ENCODE peak calls at places on chromosomes 7 and 10, in seven cellular contexts. D is IMR-90, J is neuronal stem cell, M is H1, R is mesenchymal stem cell, Y is mesendoderm, B is H9. Z is an unnamed sample.

GRCh38 chr10:86650151-86650550 is 4.2 kb upstream of the OPN4 start:
- DNase-seq in D (no peak), J (no peak), B (no peak), R (no peak), Y (no peak), M (no peak), Z (no peak)

GRCh38 chr10:78194539-78195402 is 161.1 kb downstream of the RPS24 start:
- DNase-seq in M (no peak), R (no peak), J (no peak), Y (peak; percentile 70), B (no peak), D (peak; percentile 57), Z (no peak)

GRCh38 chr10:102628451-102628911 is 15.8 kb upstream of the TRIM8 start:
- DNase-seq in R (peak; percentile 66), D (no peak), Y (peak; percentile 62), J (no peak), B (no peak), M (no peak), Z (peak; percentile 51)

GRCh38 chr10:49593564-49593875 is 16.6 kb upstream of the SLC18A3 start:
- DNase-seq in M (no peak), Y (no peak), J (no peak), R (no peak), D (no peak), B (peak; percentile 23), Z (no peak)

GRCh38 chr7:99679032-99679399 is 780 bp downstream of the CYP3A5 start:
- DNase-seq in R (peak; percentile 16), B (peak; percentile 32), M (no peak), Y (peak; percentile 52), J (no peak), D (peak; percentile 22), Z (no peak)

GRCh38 chr7:106944035-106944665 is 79.1 kb downstream of the PIK3CG start:
- DNase-seq in Y (peak; percentile 39), R (no peak), B (peak; percentile 35), J (no peak), M (no peak), D (no peak), Z (no peak)

GRCh38 chr10:43226851-43227845 is 39.7 kb downstream of the RASGEF1A start:
- DNase-seq in B (peak; percentile 24), Y (no peak), M (no peak), J (no peak), D (no peak), R (no peak), Z (no peak)

GRCh38 chr10:132397671-132398565 is 918 bp downstream of the PWWP2B start:
- DNase-seq in M (no peak), D (peak; percentile 47), B (no peak), Y (no peak), R (peak; percentile 69), J (no peak), Z (peak; percentile 76)

GRCh38 chr7:80387634-80388033 is 124.2 kb downstream of the GNAT3 start:
- DNase-seq in D (no peak), M (no peak), Y (peak; percentile 49), J (no peak), B (no peak), R (peak; percentile 30), Z (peak; percentile 31)

GRCh38 chr10:95998274-95998673 is 45.1 kb upstream of the CCNJ start:
- DNase-seq in Y (no peak), D (no peak), B (no peak), M (no peak), R (no peak), J (no peak), Z (no peak)

GRCh38 chr10:24556746-24557742 is 166.6 kb downstream of the ARHGAP21 start:
- DNase-seq in D (peak; percentile 79), M (no peak), R (peak; percentile 64), B (peak; percentile 45), Y (peak; percentile 74), J (peak; percentile 36), Z (peak; percentile 84)

GRCh38 chr7:70620333-70621055 is 511.4 kb upstream of the GALNT17 start:
- DNase-seq in M (no peak), R (no peak), D (no peak), B (no peak), Y (no peak), J (no peak), Z (no peak)

GRCh38 chr10:116861796-116862195 is 12.5 kb downstream of the ENO4 start:
- DNase-seq in M (no peak), B (no peak), D (no peak), R (no peak), J (no peak), Y (peak; percentile 90), Z (peak; percentile 59)

GRCh38 chr7:121076350-121077164 is 88.0 kb downstream of the CPED1 start:
- DNase-seq in D (peak; percentile 93), M (no peak), R (peak; percentile 79), B (no peak), Y (no peak), J (no peak), Z (no peak)

GRCh38 chr10:99329238-99329890 is at the start of gene CNNM1:
- DNase-seq in B (peak; percentile 72), D (no peak), M (no peak), Y (peak; percentile 50), R (peak; percentile 38), J (peak; percentile 20), Z (no peak)

GRCh38 chr10:72242675-72243074 is 26.6 kb upstream of the ASCC1 start:
- DNase-seq in D (no peak), R (peak; percentile 85), J (no peak), Y (peak; percentile 69), B (peak; percentile 57), M (no peak), Z (no peak)

GRCh38 chr10:76618641-76619040 is 1019.0 kb downstream of the KCNMA1 start:
- DNase-seq in R (no peak), D (no peak), J (no peak), M (no peak), Y (no peak), B (no peak), Z (no peak)

GRCh38 chr10:132834311-132834761 is 48.4 kb upstream of the NKX6-2 start:
- DNase-seq in M (no peak), Y (no peak), B (peak; percentile 17), J (no peak), D (no peak), R (no peak), Z (no peak)

DNA sequence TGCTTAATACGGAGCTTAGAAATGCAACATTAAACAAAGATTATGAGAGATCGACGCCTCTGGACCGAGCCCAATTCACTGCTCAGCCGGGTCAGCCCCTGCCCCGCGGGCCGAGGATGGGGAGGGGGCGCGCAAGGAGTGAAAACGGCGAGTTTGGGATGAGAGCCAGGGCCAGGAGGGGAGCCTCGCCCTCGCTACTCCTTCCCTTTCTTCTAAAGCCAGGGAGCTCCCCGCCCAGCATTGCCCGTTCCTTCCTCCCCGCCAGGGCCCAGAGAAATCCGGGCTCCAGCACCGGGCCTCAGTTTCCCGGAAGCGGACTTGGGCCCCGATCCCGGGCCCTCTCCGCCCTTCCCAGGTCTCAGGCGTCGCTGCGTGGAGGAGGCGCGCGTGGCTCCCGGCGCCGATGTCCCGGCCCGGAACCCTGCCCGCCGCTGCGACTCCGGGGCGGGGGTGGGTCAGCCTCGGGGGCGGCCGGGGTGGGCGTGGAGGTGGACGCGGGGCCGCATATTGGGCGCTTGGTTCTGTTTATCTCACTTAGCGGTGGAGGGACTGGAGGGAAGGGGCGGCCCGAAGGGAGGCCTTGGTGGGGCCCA is 8.3 kb downstream of the UNCX start:
- DNase-seq in J (no peak), M (no peak), Y (peak; percentile 58), D (no peak), B (no peak), R (no peak), Z (no peak)
- H3K27ac ChIP-seq in J (no peak overlapping the region), M (no peak overlapping the region), Y (no peak overlapping the region), D (no peak overlapping the region), B (no peak overlapping the region), R (no peak overlapping the region), Z (no peak overlapping the region)

GRCh38 chr7:7330997-7331396 is 148.7 kb downstream of the C1GALT1 start:
- DNase-seq in R (no peak), M (no peak), J (no peak), D (no peak), Y (peak; percentile 25), B (no peak), Z (no peak)
- H2AK5ac ChIP-seq in R (no peak overlapping the region), M (peak overlapping the region; percentile 14), J (no peak overlapping the region), D (no peak overlapping the region), Y (no peak overlapping the region), B (no peak overlapping the region), Z (no peak overlapping the region)

DNA sequence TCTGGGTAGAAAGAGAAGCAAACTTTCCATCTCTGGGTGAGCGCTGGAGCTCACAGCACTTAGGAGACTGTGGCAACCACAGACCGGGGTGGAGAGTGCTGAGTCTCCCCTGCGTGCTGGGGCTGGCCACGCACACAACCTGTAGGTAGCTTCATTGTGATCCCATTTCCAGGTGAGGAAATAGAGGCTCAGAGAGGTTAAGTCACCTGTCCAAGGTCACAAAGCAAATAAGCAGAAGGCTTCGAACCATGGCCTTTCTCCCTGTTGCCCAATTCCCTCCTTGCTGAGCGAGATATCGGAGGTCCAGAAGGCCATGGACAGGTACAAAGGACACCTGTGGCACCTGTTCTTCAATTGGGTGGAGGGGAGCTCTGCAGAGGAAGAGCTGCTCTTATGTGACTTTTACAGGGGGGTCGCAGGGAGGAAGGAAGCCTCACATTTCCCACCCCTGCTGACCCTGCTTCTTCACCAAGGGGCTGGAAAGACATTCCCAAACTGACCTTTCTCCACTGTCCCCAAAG is 39.4 kb downstream of the ZCCHC24 start:
- DNase-seq in D (no peak), B (no peak), R (no peak), Y (no peak), M (no peak), J (no peak), Z (no peak)
- H3K27ac ChIP-seq in D (peak overlapping the region; percentile 16), B (no peak overlapping the region), R (peak overlapping the region; percentile 6), Y (no peak overlapping the region), M (no peak overlapping the region), J (no peak overlapping the region), Z (no peak overlapping the region)

GRCh38 chr7:47125529-47125928 is 456.4 kb downstream of the TNS3 start:
- DNase-seq in M (no peak), B (no peak), D (no peak), Y (no peak), R (no peak), J (no peak), Z (no peak)
- H2AK5ac ChIP-seq in M (no peak overlapping the region), B (no peak overlapping the region), D (no peak overlapping the region), Y (no peak overlapping the region), R (no peak overlapping the region), J (no peak overlapping the region), Z (no peak overlapping the region)

GRCh38 chr10:44716470-44716869 is 194.7 kb upstream of the TMEM72 start:
- DNase-seq in M (no peak), J (no peak), R (no peak), D (no peak), Y (no peak), B (no peak), Z (no peak)
- H3K27ac ChIP-seq in M (no peak overlapping the region), J (no peak overlapping the region), R (no peak overlapping the region), D (no peak overlapping the region), Y (no peak overlapping the region), B (no peak overlapping the region), Z (no peak overlapping the region)

DNA sequence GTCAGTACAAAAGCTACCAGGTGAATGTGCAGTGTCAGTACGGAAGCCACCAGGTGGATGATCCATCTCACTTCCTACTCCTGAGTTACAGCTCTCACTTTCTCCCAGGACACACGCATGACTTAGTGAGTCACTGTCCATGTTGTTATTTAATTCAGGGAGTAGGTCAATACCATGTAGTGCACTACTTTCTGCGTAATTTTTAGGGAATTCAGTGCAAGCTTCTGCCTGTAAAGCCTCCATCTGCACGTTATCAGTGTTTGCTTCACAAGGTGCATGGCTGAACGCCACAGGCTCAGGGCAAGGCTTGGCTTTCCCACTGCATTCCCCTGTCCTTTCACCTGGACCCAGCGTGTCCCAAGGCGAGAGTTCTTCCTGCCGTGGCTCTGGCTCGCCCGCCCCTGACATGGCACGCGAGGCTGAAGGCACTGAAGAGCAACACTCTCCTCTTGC is 59.5 kb downstream of the LARP4B start:
- DNase-seq in B (no peak), D (no peak), M (no peak), Y (no peak), J (no peak), R (no peak), Z (peak; percentile 47)
- H2AK5ac ChIP-seq in B (no peak overlapping the region), D (no peak overlapping the region), M (no peak overlapping the region), Y (no peak overlapping the region), J (no peak overlapping the region), R (no peak overlapping the region), Z (no peak overlapping the region)

Z was measured in trophoblast cell.